ENCODE peak calls at places on chromosomes 12 and 14, in nine cellular contexts. W is keratinocyte; G is CD4-positive, alpha-beta memory T cell; Y is ascending aorta; R is GM23338; B is MG63; L is PC-3; J is cardiac muscle cell; F is tibial artery. P is an unnamed sample.
A peak's percentile ranks its signal among the peaks of the same experiment; 100 is the strongest.

GRCh38 chr14:61285364-61285763 is 4.2 kb upstream of the TMEM30B start:
- DNase-seq in G (no peak), R (no peak), B (no peak), W (no peak), F (no peak), L (peak; percentile 87), Y (no peak), J (no peak), P (no peak)

GRCh38 chr14:68266998-68267397 is 447.4 kb downstream of the RAD51B start:
- DNase-seq in L (no peak), R (no peak), W (no peak), B (no peak), J (no peak), F (no peak), Y (no peak), G (no peak), P (no peak)

GRCh38 chr12:102816816-102817434 is 100.1 kb downstream of the PAH start:
- DNase-seq in F (no peak), R (peak; percentile 67), W (no peak), G (no peak), L (peak; percentile 51), Y (no peak), B (no peak), J (peak; percentile 48), P (no peak)

GRCh38 chr12:27595231-27595642 is 71.2 kb downstream of the PPFIBP1 start:
- DNase-seq in L (peak; percentile 30), Y (no peak), J (peak; percentile 93), W (no peak), G (no peak), F (peak; percentile 70), R (peak; percentile 72), B (no peak), P (no peak)

GRCh38 chr12:99609455-99610181 is 37.9 kb upstream of the GARIN6 start:
- DNase-seq in B (no peak), W (no peak), J (no peak), L (no peak), R (peak; percentile 74), F (no peak), G (no peak), Y (no peak), P (no peak)

GRCh38 chr12:96989916-96990315 is 82.9 kb downstream of the NEDD1 start:
- DNase-seq in Y (no peak), J (peak; percentile 6), L (peak; percentile 78), R (peak; percentile 84), B (no peak), F (no peak), W (no peak), G (no peak), P (no peak)

GRCh38 chr14:31835049-31835448 is 242.1 kb upstream of the ARHGAP5 start:
- DNase-seq in L (no peak), F (no peak), B (no peak), W (no peak), J (peak; percentile 3), Y (no peak), G (no peak), R (no peak), P (no peak)

GRCh38 chr12:91441236-91441635 is 258.6 kb upstream of the DCN start:
- DNase-seq in R (no peak), F (no peak), L (no peak), G (no peak), J (no peak), B (no peak), W (no peak), Y (no peak), P (no peak)

GRCh38 chr12:6765048-6765633 is 1.0 kb upstream of the PTMS start:
- DNase-seq in W (no peak), B (no peak), G (no peak), Y (no peak), J (no peak), R (no peak), L (peak; percentile 9), F (no peak), P (no peak)

GRCh38 chr12:24066865-24067264 is 117.4 kb upstream of the SOX5 start:
- DNase-seq in B (peak; percentile 79), G (no peak), Y (no peak), F (peak; percentile 70), L (peak; percentile 49), J (peak; percentile 69), R (no peak), W (no peak), P (no peak)

GRCh38 chr12:131671276-131671675 is 39.6 kb upstream of the SFSWAP start:
- DNase-seq in G (no peak), L (no peak), Y (no peak), B (no peak), F (no peak), R (no peak), W (no peak), J (no peak), P (no peak)

GRCh38 chr12:89544027-89544426 is 18.2 kb upstream of the POC1B start:
- DNase-seq in G (no peak), R (no peak), W (no peak), B (no peak), F (no peak), L (no peak), Y (no peak), J (no peak), P (no peak)

GRCh38 chr14:101065696-101066694 is 162.5 kb upstream of the RTL1 start:
- DNase-seq in J (no peak), B (no peak), W (no peak), G (no peak), R (no peak), F (peak; percentile 55), Y (no peak), L (no peak), P (no peak)

GRCh38 chr12:12097821-12098688 is 27.3 kb downstream of the BCL2L14 start:
- DNase-seq in G (no peak), Y (no peak), L (no peak), J (peak; percentile 16), R (no peak), W (no peak), F (no peak), B (no peak), P (no peak)

GRCh38 chr14:104429291-104429861 is 150.2 kb upstream of the C14orf180 start:
- DNase-seq in B (no peak), R (no peak), J (no peak), W (no peak), Y (no peak), L (no peak), F (no peak), G (no peak), P (no peak)

GRCh38 chr12:12007001-12007712 is 63.6 kb upstream of the BCL2L14 start:
- DNase-seq in W (no peak), L (peak; percentile 64), B (peak; percentile 44), G (no peak), Y (no peak), J (peak; percentile 51), R (no peak), F (no peak), P (no peak)

GRCh38 chr12:67957383-67957782 is 31.9 kb upstream of the IFNG-AS1 start:
- DNase-seq in B (no peak), J (no peak), Y (no peak), F (no peak), G (no peak), R (no peak), W (no peak), L (no peak), P (no peak)

GRCh38 chr14:55730602-55731001 is 150.6 kb downstream of the KTN1 start:
- DNase-seq in W (no peak), Y (no peak), L (peak; percentile 45), B (peak; percentile 24), R (no peak), F (no peak), J (peak; percentile 13), G (no peak), P (no peak)

GRCh38 chr14:61106627-61107147 is 125.6 kb downstream of the SLC38A6 start:
- DNase-seq in J (no peak), B (no peak), L (peak; percentile 39), R (peak; percentile 44), Y (no peak), G (no peak), W (no peak), F (no peak), P (no peak)

GRCh38 chr14:53956427-53957201 is at the start of gene BMP4:
- DNase-seq in F (peak; percentile 95), B (no peak), J (peak; percentile 64), G (peak; percentile 12), W (peak; percentile 70), R (peak; percentile 97), L (no peak), Y (no peak), P (peak; percentile 89)
- H3K4me3 ChIP-seq in F (peak within 1 kb of the TSS; percentile 62), B (no peak within 1 kb of the TSS), J (peak within 1 kb of the TSS; percentile 63), G (peak within 1 kb of the TSS; percentile 7), W (peak within 1 kb of the TSS; percentile 90), R (peak within 1 kb of the TSS; percentile 91), L (peak within 1 kb of the TSS; percentile 91), Y (peak within 1 kb of the TSS; percentile 72), P (peak within 1 kb of the TSS; percentile 84)

GRCh38 chr14:92902726-92903125 is 20.2 kb upstream of the CHGA start:
- DNase-seq in Y (no peak), R (peak; percentile 62), W (no peak), L (no peak), F (no peak), B (no peak), G (no peak), J (no peak), P (no peak)
- H3K27me3 ChIP-seq in Y (no peaks in the 10 kb centered on the region), R (peaks cover 3% of the 10 kb centered on the region), W (peaks cover 18% of the 10 kb centered on the region), L (peaks cover 46% of the 10 kb centered on the region), F (no peaks in the 10 kb centered on the region), B (peaks cover 3% of the 10 kb centered on the region), G (no peaks in the 10 kb centered on the region), J (peaks cover 26% of the 10 kb centered on the region), P (peaks cover 68% of the 10 kb centered on the region)

DNA sequence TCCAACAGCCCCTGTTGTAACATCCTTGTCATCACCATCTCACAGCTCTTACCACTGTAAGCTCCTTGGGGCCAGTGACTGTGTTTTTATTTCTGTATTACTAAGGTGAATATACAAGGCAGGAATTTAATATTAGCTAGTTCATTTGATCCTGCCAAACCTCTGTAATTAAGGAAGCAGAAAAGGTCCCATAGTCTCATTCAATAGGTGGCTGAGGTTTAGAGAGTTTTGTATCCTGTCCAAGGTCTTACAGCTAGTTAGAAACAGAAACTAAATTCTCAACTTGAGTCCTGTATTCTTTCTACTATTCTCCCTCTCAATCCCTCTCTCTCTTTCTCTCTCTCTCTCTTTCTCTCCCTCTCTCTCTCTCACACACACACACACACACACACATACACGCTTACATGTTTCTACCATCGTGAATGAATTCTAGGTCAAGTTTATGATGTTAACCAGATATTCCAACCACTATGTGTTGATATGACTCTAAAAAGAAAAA is 543 bp upstream of the GLIPR1 start:
- DNase-seq in L (peak; percentile 49), R (no peak), W (no peak), Y (no peak), G (peak; percentile 62), F (no peak), B (no peak), J (peak; percentile 69), P (no peak)
- H3K4me3 ChIP-seq in L (peak overlapping the region; percentile 67), R (no peak overlapping the region), W (no peak overlapping the region), Y (peak overlapping the region; percentile 75), G (peak overlapping the region; percentile 84), F (peak overlapping the region; percentile 57), B (peak overlapping the region; percentile 61), J (no peak overlapping the region), P (peak overlapping the region; percentile 60)

GRCh38 chr14:71933026-71933587 is 878 bp downstream of the RGS6 start:
- DNase-seq in W (no peak), G (no peak), R (peak; percentile 70), F (no peak), L (no peak), J (peak; percentile 1), Y (no peak), B (no peak), P (no peak)

GRCh38 chr14:71932229-71932951 is at the start of gene RGS6:
- DNase-seq in L (peak; percentile 72), B (peak; percentile 18), W (no peak), G (peak; percentile 1), Y (no peak), J (peak; percentile 16), F (no peak), R (peak; percentile 92), P (peak; percentile 34)

GRCh38 chr14:71931492-71932228 is 569 bp upstream of the RGS6 start:
- DNase-seq in L (no peak), G (no peak), W (no peak), B (no peak), R (no peak), Y (no peak), J (no peak), F (no peak), P (peak; percentile 34)
- H3K27me3 ChIP-seq in L (peaks cover 74% of the 10 kb centered on the region), G (peaks cover 14% of the 10 kb centered on the region), W (peaks cover 29% of the 10 kb centered on the region), B (peaks cover 37% of the 10 kb centered on the region), R (peaks cover 53% of the 10 kb centered on the region), Y (no peaks in the 10 kb centered on the region), J (peaks cover 59% of the 10 kb centered on the region), F (no peaks in the 10 kb centered on the region), P (peaks cover 31% of the 10 kb centered on the region)